ENCODE peak calls at places on chromosomes 12 and 14, in nine cellular contexts. V, D, Q, F, H, M, L, X and I are unnamed samples.

GRCh38 chr12:47141459-47141858 is 61.7 kb upstream of the AMIGO2 start:
- DNase-seq in V (peak; percentile 15), D (peak; percentile 33), Q (no peak), F (no peak), H (no peak), M (peak; percentile 61), L (no peak), X (no peak), I (no peak)

GRCh38 chr14:72883109-72883508 is 10.8 kb downstream of the DPF3 start:
- DNase-seq in V (no peak), D (no peak), Q (no peak), F (no peak), H (no peak), M (no peak), L (no peak), X (no peak), I (no peak)

GRCh38 chr12:27398466-27398865 is 48.1 kb upstream of the SMCO2 start:
- DNase-seq in V (no peak), D (no peak), Q (no peak), F (no peak), H (no peak), M (no peak), L (no peak), X (no peak), I (no peak)

GRCh38 chr14:70052990-70053389 is 135.8 kb downstream of the SLC8A3 start:
- DNase-seq in V (no peak), D (peak; percentile 21), Q (peak; percentile 23), F (no peak), H (no peak), M (peak; percentile 51), L (no peak), X (no peak), I (no peak)

GRCh38 chr14:24172261-24172860 is 481 bp downstream of the REC8 start:
- DNase-seq in V (no peak), D (no peak), Q (no peak), F (no peak), H (no peak), M (no peak), L (no peak), X (no peak), I (no peak)

GRCh38 chr14:52043690-52044089 is 25.2 kb downstream of the NID2 start:
- DNase-seq in V (no peak), D (peak; percentile 33), Q (peak; percentile 37), F (peak; percentile 49), H (no peak), M (peak; percentile 50), L (peak; percentile 49), X (no peak), I (peak; percentile 54)

GRCh38 chr14:67396381-67396965 is 15.5 kb downstream of the PLEK2 start:
- DNase-seq in V (no peak), D (no peak), Q (no peak), F (no peak), H (no peak), M (no peak), L (no peak), X (no peak), I (no peak)

GRCh38 chr12:72957454-72957853 is 685.3 kb downstream of the TRHDE start:
- DNase-seq in V (no peak), D (peak; percentile 35), Q (no peak), F (no peak), H (no peak), M (no peak), L (no peak), X (no peak), I (no peak)

GRCh38 chr12:104506691-104507401 is 50.1 kb downstream of the CHST11 start:
- DNase-seq in V (no peak), D (no peak), Q (no peak), F (peak; percentile 58), H (no peak), M (no peak), L (no peak), X (no peak), I (no peak)

GRCh38 chr14:74793506-74794155 is 30.5 kb downstream of the YLPM1 start:
- DNase-seq in V (no peak), D (no peak), Q (peak; percentile 8), F (no peak), H (no peak), M (no peak), L (no peak), X (no peak), I (peak; percentile 9)

GRCh38 chr12:92065018-92065499 is 80.6 kb downstream of the BTG1 start:
- DNase-seq in V (no peak), D (peak; percentile 75), Q (no peak), F (no peak), H (peak; percentile 81), M (no peak), L (peak; percentile 26), X (peak; percentile 50), I (no peak)

GRCh38 chr14:65210827-65211192 is 108.5 kb upstream of the MAX start:
- DNase-seq in V (no peak), D (no peak), Q (no peak), F (no peak), H (no peak), M (no peak), L (no peak), X (no peak), I (no peak)

GRCh38 chr12:124030510-124030909 is 57.5 kb downstream of the ZNF664 start:
- DNase-seq in V (no peak), D (no peak), Q (peak; percentile 80), F (peak; percentile 40), H (no peak), M (no peak), L (no peak), X (no peak), I (no peak)

GRCh38 chr12:119171266-119171665 is 7.5 kb upstream of the HSPB8 start:
- DNase-seq in V (no peak), D (no peak), Q (no peak), F (no peak), H (no peak), M (peak; percentile 67), L (no peak), X (no peak), I (no peak)

GRCh38 chr12:65948320-65949008 is 124.2 kb downstream of the HMGA2 start:
- DNase-seq in V (peak; percentile 73), D (peak; percentile 96), Q (peak; percentile 89), F (peak; percentile 70), H (peak; percentile 54), M (no peak), L (peak; percentile 26), X (peak; percentile 61), I (peak; percentile 34)

GRCh38 chr14:60212503-60213371 is 36.3 kb upstream of the PPM1A start:
- DNase-seq in V (no peak), D (no peak), Q (no peak), F (no peak), H (no peak), M (no peak), L (no peak), X (no peak), I (no peak)

GRCh38 chr12:76284816-76285750 is 63.1 kb downstream of the BBS10 start:
- DNase-seq in V (no peak), D (peak; percentile 45), Q (peak; percentile 20), F (no peak), H (peak; percentile 69), M (peak; percentile 42), L (no peak), X (no peak), I (no peak)

GRCh38 chr12:121209221-121209620 is 708 bp upstream of the P2RX4 start:
- DNase-seq in V (no peak), D (no peak), Q (no peak), F (no peak), H (no peak), M (no peak), L (no peak), X (no peak), I (no peak)
- H3K4me3 ChIP-seq in V (no peak overlapping the region), D (no peak overlapping the region), Q (no peak overlapping the region), F (peak overlapping the region; percentile 69), H (no peak overlapping the region), M (peak overlapping the region; percentile 68), L (peak overlapping the region; percentile 87), X (no peak overlapping the region), I (no peak overlapping the region)

DNA sequence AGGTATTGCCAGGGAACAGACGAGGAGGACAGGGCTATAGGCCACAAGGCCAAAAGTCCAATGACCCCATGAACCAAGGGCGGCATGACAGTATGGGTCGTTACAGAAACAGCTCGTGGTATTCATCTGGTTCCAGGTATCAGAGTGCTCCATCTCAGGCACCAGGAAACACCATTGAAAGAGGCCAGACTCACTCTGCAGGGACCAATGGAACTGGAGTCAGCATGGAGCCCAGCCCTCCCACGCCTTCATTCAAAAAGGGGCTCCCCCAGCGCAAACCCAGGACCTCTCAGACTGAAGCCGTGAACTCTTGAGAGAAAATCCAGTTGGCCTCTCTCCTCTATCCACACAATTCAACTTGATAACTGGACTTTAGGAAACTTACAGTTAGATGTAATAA is 12.9 kb upstream of the KCNH3 start:
- DNase-seq in V (no peak), D (no peak), Q (no peak), F (no peak), H (no peak), M (no peak), L (no peak), X (no peak), I (no peak)
- H3K36me3 ChIP-seq in V (peaks cover 26% of the 10 kb centered on the region), D (peaks cover 15% of the 10 kb centered on the region), Q (peaks cover 60% of the 10 kb centered on the region), F (no peaks in the 10 kb centered on the region), H (no peaks in the 10 kb centered on the region), M (peaks cover 5% of the 10 kb centered on the region), L (peaks cover 22% of the 10 kb centered on the region), X (no peaks in the 10 kb centered on the region), I (no peaks in the 10 kb centered on the region)

DNA sequence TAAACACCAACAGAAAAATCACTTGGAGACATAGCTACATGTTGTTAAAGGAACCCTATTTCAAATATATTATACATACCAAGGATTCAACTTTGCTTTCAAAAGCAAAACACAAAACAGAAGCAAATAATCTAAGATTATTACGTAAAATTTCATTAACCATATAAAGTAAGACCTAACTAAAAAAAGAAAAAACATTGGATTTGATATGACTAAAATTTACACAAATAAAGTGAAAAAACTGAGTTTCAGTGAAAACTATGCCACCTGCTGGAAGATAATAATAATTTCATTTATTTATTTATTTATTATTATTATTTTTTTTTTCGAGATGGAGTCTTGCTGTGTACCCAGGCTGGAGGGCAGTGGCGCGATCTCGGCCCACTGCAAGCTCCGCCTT is 45.2 kb downstream of the WDHD1 start:
- DNase-seq in V (no peak), D (peak; percentile 12), Q (no peak), F (no peak), H (no peak), M (no peak), L (no peak), X (no peak), I (no peak)
- TF ChIP-seq CTCF in V (no peak), D (peak; percentile 1), Q (no peak), F (peak; percentile 34), H (peak; percentile 33), M (no peak), L (peak; percentile 21), X (no peak), I (no peak)

GRCh38 chr12:12818693-12819092 is 5.5 kb downstream of the DDX47 start:
- DNase-seq in V (no peak), D (no peak), Q (no peak), F (no peak), H (no peak), M (no peak), L (no peak), X (no peak), I (no peak)
- H3K4me3 ChIP-seq in V (no peak overlapping the region), D (no peak overlapping the region), Q (no peak overlapping the region), F (no peak overlapping the region), H (no peak overlapping the region), M (no peak overlapping the region), L (no peak overlapping the region), X (no peak overlapping the region), I (no peak overlapping the region)